ENCODE peak calls at places on chromosomes 1 and 21, in nine cellular contexts. R is neural progenitor cell; E is lung; U is SJCRH30; Y is heart right ventricle; F is RWPE1; M is naive thymus-derived CD4-positive, alpha-beta T cell; G is body of pancreas; H is GM23338. D is an unnamed sample.

GRCh38 chr1:38029081-38029681 is 16.6 kb downstream of the UTP11 start:
- DNase-seq in F (no peak), Y (peak; percentile 39), E (no peak), H (peak; percentile 88), U (peak; percentile 81), G (no peak), M (no peak), R (peak; percentile 90), D (peak; percentile 55)

GRCh38 chr1:222276062-222276461 is 271.8 kb downstream of the HHIPL2 start:
- DNase-seq in M (no peak), R (no peak), F (no peak), H (no peak), E (no peak), U (no peak), G (no peak), Y (no peak), D (no peak)

GRCh38 chr1:12595839-12596821 is 21.9 kb downstream of the DHRS3 start:
- DNase-seq in G (peak; percentile 62), R (peak; percentile 79), F (peak; percentile 81), E (peak; percentile 80), H (peak; percentile 94), Y (peak; percentile 83), M (no peak), U (peak; percentile 78), D (peak; percentile 60)

GRCh38 chr1:2141025-2141424 is 53.5 kb downstream of the FAAP20 start:
- DNase-seq in R (no peak), M (no peak), U (no peak), H (no peak), F (no peak), G (no peak), Y (no peak), E (no peak), D (no peak)

GRCh38 chr1:33346921-33347649 is 26.2 kb upstream of the A3GALT2 start:
- DNase-seq in E (peak; percentile 60), U (peak; percentile 47), R (no peak), F (peak; percentile 87), H (no peak), Y (peak; percentile 83), M (no peak), G (peak; percentile 45), D (peak; percentile 79)

GRCh38 chr1:22031214-22031962 is 21.1 kb upstream of the CDC42 start:
- DNase-seq in G (no peak), F (no peak), H (no peak), U (peak; percentile 66), E (peak; percentile 61), Y (peak; percentile 35), M (peak; percentile 37), R (no peak), D (no peak)

GRCh38 chr21:32726742-32727477 is 903 bp downstream of the SYNJ1 start:
- DNase-seq in Y (peak; percentile 41), F (peak; percentile 38), E (peak; percentile 49), H (peak; percentile 25), R (peak; percentile 36), U (peak; percentile 32), M (peak; percentile 54), G (peak; percentile 34), D (peak; percentile 54)

GRCh38 chr1:225937048-225937968 is 3.7 kb downstream of the LEFTY2 start:
- DNase-seq in E (no peak), G (no peak), H (no peak), Y (no peak), F (no peak), U (no peak), R (no peak), M (no peak), D (no peak)

GRCh38 chr1:53561488-53562115 is 102.4 kb downstream of the DMRTB1 start:
- DNase-seq in F (no peak), M (no peak), E (no peak), R (no peak), Y (no peak), U (no peak), G (no peak), H (no peak), D (no peak)

GRCh38 chr1:14925336-14926136 is 228.0 kb upstream of the TMEM51 start:
- DNase-seq in M (no peak), E (no peak), U (no peak), R (no peak), H (no peak), F (no peak), Y (no peak), G (no peak), D (no peak)

GRCh38 chr21:44024895-44025353 is 12.8 kb downstream of the TRAPPC10 start:
- DNase-seq in R (peak; percentile 31), G (no peak), M (no peak), H (peak; percentile 43), U (no peak), E (peak; percentile 46), F (no peak), Y (peak; percentile 56), D (peak; percentile 64)

GRCh38 chr21:39715804-39716397 is 29.1 kb upstream of the IGSF5 start:
- DNase-seq in G (peak; percentile 77), U (peak; percentile 61), M (peak; percentile 28), F (peak; percentile 47), R (peak; percentile 72), H (peak; percentile 81), E (peak; percentile 52), Y (peak; percentile 52), D (peak; percentile 63)

DNA sequence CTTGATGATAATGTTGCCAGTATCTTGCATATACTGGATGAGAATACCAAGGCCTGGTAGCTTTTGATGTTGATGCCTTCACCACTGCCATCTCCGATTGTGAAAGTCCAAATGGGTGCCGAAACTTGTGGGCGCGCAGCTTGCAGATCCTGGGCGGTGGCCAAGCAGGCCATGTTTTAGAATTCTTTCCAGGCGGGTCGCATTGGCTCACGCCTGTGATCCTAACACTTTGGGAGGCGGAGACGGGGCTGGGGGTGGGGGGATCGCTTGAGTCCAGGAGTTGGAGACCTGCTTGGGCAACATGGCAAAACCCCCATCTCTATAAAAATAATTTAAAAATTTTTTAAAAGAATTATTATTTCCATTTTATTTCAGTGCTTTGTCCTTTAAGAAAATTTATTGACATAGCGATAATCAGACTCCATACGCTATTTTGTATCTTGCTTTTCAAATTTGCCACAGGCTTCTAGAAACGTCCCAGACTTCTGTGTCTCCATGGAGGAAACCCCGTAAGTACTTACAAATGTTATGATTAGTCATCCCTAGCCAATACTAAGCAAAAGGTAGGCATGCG is 592 bp upstream of the ZNF326 start:
- DNase-seq in G (peak; percentile 56), R (no peak), U (no peak), Y (peak; percentile 18), H (peak; percentile 32), E (no peak), M (no peak), F (no peak), D (peak; percentile 33)
- H3K27ac ChIP-seq in G (peak overlapping the region; percentile 94), R (no peak overlapping the region), U (peak overlapping the region; percentile 89), Y (peak overlapping the region; percentile 93), H (peak overlapping the region; percentile 96), E (peak overlapping the region; percentile 99), M (peak overlapping the region; percentile 85), F (peak overlapping the region; percentile 94), D (peak overlapping the region; percentile 98)

GRCh38 chr1:46802901-46803574 is 4.2 kb downstream of the CYP4B1 start:
- DNase-seq in R (no peak), M (no peak), G (no peak), U (no peak), F (no peak), H (no peak), E (no peak), Y (no peak), D (no peak)
- H3K27ac ChIP-seq in R (no peak overlapping the region), M (no peak overlapping the region), G (no peak overlapping the region), U (no peak overlapping the region), F (no peak overlapping the region), H (no peak overlapping the region), E (peak overlapping the region; percentile 44), Y (no peak overlapping the region), D (no peak overlapping the region)

GRCh38 chr1:56572334-56573050 is 6.9 kb downstream of the PLPP3 start:
- DNase-seq in U (no peak), G (no peak), E (no peak), Y (no peak), R (no peak), M (no peak), H (no peak), F (no peak), D (no peak)

GRCh38 chr1:56574794-56575193 is 4.6 kb downstream of the PLPP3 start:
- DNase-seq in E (no peak), F (no peak), U (no peak), Y (no peak), R (no peak), H (no peak), G (no peak), M (no peak), D (no peak)

GRCh38 chr1:56575865-56576264 is 3.5 kb downstream of the PLPP3 start:
- DNase-seq in H (no peak), F (no peak), Y (no peak), R (no peak), E (no peak), G (no peak), U (no peak), M (no peak), D (no peak)

GRCh38 chr1:56570924-56571372 is 8.4 kb downstream of the PLPP3 start:
- DNase-seq in R (no peak), F (no peak), G (no peak), Y (no peak), H (no peak), U (no peak), E (no peak), M (no peak), D (no peak)

DNA sequence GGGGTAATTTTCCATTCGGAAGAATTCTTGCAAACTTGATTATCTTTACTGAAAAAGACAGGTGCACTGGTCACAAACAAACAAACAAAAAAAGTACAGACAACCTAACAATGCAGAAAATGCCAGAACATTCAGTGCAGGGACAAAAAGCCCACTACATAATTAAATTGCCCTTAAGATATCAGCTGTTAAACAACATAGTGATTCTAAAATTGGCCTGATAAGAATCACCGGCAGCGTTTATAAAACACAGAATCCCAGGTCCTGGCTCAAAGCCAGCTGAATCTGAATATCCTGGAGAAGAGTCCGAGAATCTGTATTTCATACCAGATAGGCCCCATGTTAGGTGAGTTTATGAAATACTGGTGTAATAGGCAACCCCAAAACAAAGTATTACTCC is 6.1 kb downstream of the PLPP3 start:
- DNase-seq in R (no peak), F (no peak), Y (peak; percentile 47), H (no peak), G (peak; percentile 30), E (no peak), U (no peak), M (no peak), D (peak; percentile 36)
- H3K27ac ChIP-seq in R (no peak overlapping the region), F (no peak overlapping the region), Y (peak overlapping the region; percentile 98), H (no peak overlapping the region), G (no peak overlapping the region), E (no peak overlapping the region), U (no peak overlapping the region), M (no peak overlapping the region), D (no peak overlapping the region)

DNA sequence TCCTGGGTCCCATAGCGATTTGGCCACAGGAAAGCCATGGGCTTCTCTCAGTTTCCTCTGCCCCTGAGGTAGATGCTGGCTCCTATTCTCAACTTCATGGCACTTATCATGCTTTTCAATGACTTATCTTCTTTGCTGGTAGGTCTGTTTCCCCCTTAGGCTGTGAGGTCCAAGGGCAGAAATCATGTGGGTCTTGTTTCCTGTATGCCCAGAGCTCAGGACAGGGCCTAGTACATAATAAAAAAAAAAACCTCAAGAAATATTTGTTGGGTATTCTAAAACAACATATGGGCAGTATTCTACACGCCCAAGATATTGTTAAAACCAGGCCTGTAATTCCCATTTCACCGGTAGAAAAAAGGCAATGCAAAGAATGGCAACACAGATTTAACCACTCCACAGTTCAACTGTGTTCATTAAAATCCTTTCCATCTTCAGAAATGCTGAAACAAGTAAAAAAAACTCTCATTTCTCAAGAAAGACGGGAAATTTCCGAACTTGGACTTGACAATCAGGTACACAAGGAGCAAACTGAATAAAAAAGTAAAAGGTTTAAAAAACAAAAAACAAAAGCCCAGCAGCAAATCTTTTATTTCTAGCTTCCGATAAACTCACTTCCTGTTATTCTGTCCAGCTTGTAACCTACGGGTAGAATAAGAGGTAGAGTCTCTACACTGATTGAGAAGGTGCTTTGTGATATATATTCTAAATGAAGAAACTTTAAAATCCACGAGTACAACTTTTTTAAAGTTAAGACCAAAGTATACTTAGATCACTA is 6.3 kb upstream of the TDRD10 start:
- DNase-seq in Y (no peak), F (no peak), M (no peak), E (no peak), U (no peak), R (no peak), H (no peak), G (no peak), D (no peak)
- H3K27ac ChIP-seq in Y (peak overlapping the region; percentile 94), F (no peak overlapping the region), M (no peak overlapping the region), E (peak overlapping the region; percentile 77), U (no peak overlapping the region), R (no peak overlapping the region), H (no peak overlapping the region), G (no peak overlapping the region), D (no peak overlapping the region)